ENCODE peak calls at places on chromosome 12, in nine cellular contexts. One of them, this sample, is unnamed.

GRCh38 chr12:101891462-101891971 is 14.1 kb downstream of the DRAM1 start:
- DNase-seq in GM12878: peak; percentile 75
- DNase-seq in stomach: peak; percentile 71
- DNase-seq in A549: no peak
- DNase-seq in H1: no peak
- DNase-seq in suprapubic skin: no peak
- DNase-seq in K562: no peak
- DNase-seq in transverse colon: peak; percentile 64
- DNase-seq in sigmoid colon: peak; percentile 75
- DNase-seq in this sample: no peak

GRCh38 chr12:41013921-41014642 is 174.0 kb upstream of the PDZRN4 start:
- DNase-seq in GM12878: no peak
- DNase-seq in stomach: no peak
- DNase-seq in A549: no peak
- DNase-seq in H1: no peak
- DNase-seq in suprapubic skin: no peak
- DNase-seq in K562: no peak
- DNase-seq in transverse colon: no peak
- DNase-seq in sigmoid colon: no peak
- DNase-seq in this sample: no peak

GRCh38 chr12:70643927-70644326 is 6.7 kb upstream of the PTPRB start:
- DNase-seq in GM12878: no peak
- DNase-seq in stomach: no peak
- DNase-seq in A549: no peak
- DNase-seq in H1: no peak
- DNase-seq in suprapubic skin: no peak
- DNase-seq in K562: no peak
- DNase-seq in transverse colon: no peak
- DNase-seq in sigmoid colon: no peak
- DNase-seq in this sample: no peak

GRCh38 chr12:30975581-30975980 is 49.0 kb downstream of the TSPAN11 start:
- DNase-seq in GM12878: no peak
- DNase-seq in stomach: no peak
- DNase-seq in A549: no peak
- DNase-seq in H1: no peak
- DNase-seq in suprapubic skin: no peak
- DNase-seq in K562: no peak
- DNase-seq in transverse colon: no peak
- DNase-seq in sigmoid colon: no peak
- DNase-seq in this sample: no peak

GRCh38 chr12:88922816-88923215 is 342.5 kb upstream of the KITLG start:
- DNase-seq in GM12878: no peak
- DNase-seq in stomach: no peak
- DNase-seq in A549: no peak
- DNase-seq in H1: no peak
- DNase-seq in suprapubic skin: no peak
- DNase-seq in K562: no peak
- DNase-seq in transverse colon: no peak
- DNase-seq in sigmoid colon: no peak
- DNase-seq in this sample: no peak

GRCh38 chr12:94304566-94305061 is 155.1 kb downstream of the CEP83 start:
- DNase-seq in GM12878: no peak
- DNase-seq in stomach: no peak
- DNase-seq in A549: no peak
- DNase-seq in H1: no peak
- DNase-seq in suprapubic skin: no peak
- DNase-seq in K562: no peak
- DNase-seq in transverse colon: no peak
- DNase-seq in sigmoid colon: no peak
- DNase-seq in this sample: no peak

GRCh38 chr12:65882504-65882903 is 58.2 kb downstream of the HMGA2 start:
- DNase-seq in GM12878: no peak
- DNase-seq in stomach: no peak
- DNase-seq in A549: no peak
- DNase-seq in H1: no peak
- DNase-seq in suprapubic skin: no peak
- DNase-seq in K562: no peak
- DNase-seq in transverse colon: no peak
- DNase-seq in sigmoid colon: no peak
- DNase-seq in this sample: peak; percentile 46

GRCh38 chr12:122834921-122835692 is at the start of gene HIP1R:
- DNase-seq in GM12878: no peak
- DNase-seq in stomach: peak; percentile 64
- DNase-seq in A549: peak; percentile 50
- DNase-seq in H1: peak; percentile 78
- DNase-seq in suprapubic skin: peak; percentile 69
- DNase-seq in K562: peak; percentile 85
- DNase-seq in transverse colon: peak; percentile 71
- DNase-seq in sigmoid colon: peak; percentile 69
- DNase-seq in this sample: no peak

GRCh38 chr12:49707127-49707811 is at the start of gene FMNL3:
- DNase-seq in GM12878: peak; percentile 82
- DNase-seq in stomach: peak; percentile 99
- DNase-seq in A549: peak; percentile 93
- DNase-seq in H1: peak; percentile 99
- DNase-seq in suprapubic skin: peak; percentile 97
- DNase-seq in K562: peak; percentile 99
- DNase-seq in transverse colon: peak; percentile 98
- DNase-seq in sigmoid colon: peak; percentile 99
- DNase-seq in this sample: peak; percentile 99
- TF ChIP-seq POLR2A in GM12878: peak; percentile 77
- TF ChIP-seq POLR2A in stomach: no peak
- TF ChIP-seq POLR2A in A549: peak; percentile 35
- TF ChIP-seq POLR2A in H1: peak; percentile 45
- TF ChIP-seq POLR2A in suprapubic skin: no peak
- TF ChIP-seq POLR2A in K562: peak; percentile 41
- TF ChIP-seq POLR2A in transverse colon: no peak
- TF ChIP-seq POLR2A in sigmoid colon: peak; percentile 30
- TF ChIP-seq POLR2A in this sample: peak; percentile 65

GRCh38 chr12:51819851-51820720 is 28.4 kb downstream of the FIGNL2 start:
- DNase-seq in GM12878: no peak
- DNase-seq in stomach: peak; percentile 33
- DNase-seq in A549: peak; percentile 67
- DNase-seq in H1: no peak
- DNase-seq in suprapubic skin: no peak
- DNase-seq in K562: no peak
- DNase-seq in transverse colon: peak; percentile 19
- DNase-seq in sigmoid colon: no peak
- DNase-seq in this sample: peak; percentile 33
- H3K4me3 ChIP-seq in GM12878: no peak overlapping the region
- H3K4me3 ChIP-seq in stomach: peak overlapping the region; percentile 58
- H3K4me3 ChIP-seq in A549: peak overlapping the region; percentile 94
- H3K4me3 ChIP-seq in H1: peak overlapping the region; percentile 76
- H3K4me3 ChIP-seq in suprapubic skin: peak overlapping the region; percentile 54
- H3K4me3 ChIP-seq in K562: no peak overlapping the region
- H3K4me3 ChIP-seq in transverse colon: peak overlapping the region; percentile 51
- H3K4me3 ChIP-seq in sigmoid colon: peak overlapping the region; percentile 35
- H3K4me3 ChIP-seq in this sample: peak overlapping the region; percentile 36

GRCh38 chr12:131620946-131621681 is 89.8 kb upstream of the SFSWAP start:
- DNase-seq in GM12878: no peak
- DNase-seq in stomach: no peak
- DNase-seq in A549: no peak
- DNase-seq in H1: no peak
- DNase-seq in suprapubic skin: no peak
- DNase-seq in K562: no peak
- DNase-seq in transverse colon: no peak
- DNase-seq in sigmoid colon: no peak
- DNase-seq in this sample: no peak
- TF ChIP-seq EP300 in GM12878: no peak
- TF ChIP-seq EP300 in stomach: no peak
- TF ChIP-seq EP300 in A549: no peak
- TF ChIP-seq EP300 in H1: no peak
- TF ChIP-seq EP300 in suprapubic skin: no peak
- TF ChIP-seq EP300 in K562: no peak
- TF ChIP-seq EP300 in transverse colon: no peak
- TF ChIP-seq EP300 in sigmoid colon: no peak
- TF ChIP-seq EP300 in this sample: no peak

DNA sequence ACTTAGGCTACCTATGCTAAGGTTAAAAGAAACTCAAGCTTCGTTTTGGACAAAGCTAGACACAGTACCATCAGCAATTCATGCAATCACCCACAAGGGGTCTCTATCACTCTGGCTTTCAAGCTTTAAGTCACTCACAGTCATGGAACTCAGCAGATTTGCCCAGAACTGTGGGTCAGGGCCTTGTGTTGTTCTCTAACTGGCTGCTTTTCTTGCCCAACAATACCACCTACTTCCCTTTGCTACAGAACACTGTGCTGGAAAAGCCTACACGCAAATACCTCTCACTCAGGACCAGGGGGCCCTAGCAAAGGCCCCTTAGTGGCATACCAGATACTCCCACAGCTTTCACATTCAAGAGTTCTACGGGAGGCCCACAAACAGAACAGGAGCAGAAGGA is 9.1 kb downstream of the NEMP1 start:
- DNase-seq in GM12878: no peak
- DNase-seq in stomach: peak; percentile 60
- DNase-seq in A549: peak; percentile 48
- DNase-seq in H1: no peak
- DNase-seq in suprapubic skin: no peak
- DNase-seq in K562: peak; percentile 52
- DNase-seq in transverse colon: peak; percentile 66
- DNase-seq in sigmoid colon: peak; percentile 87
- DNase-seq in this sample: peak; percentile 59
- TF ChIP-seq POLR2A in GM12878: no peak
- TF ChIP-seq POLR2A in stomach: no peak
- TF ChIP-seq POLR2A in A549: no peak
- TF ChIP-seq POLR2A in H1: no peak
- TF ChIP-seq POLR2A in suprapubic skin: no peak
- TF ChIP-seq POLR2A in K562: no peak
- TF ChIP-seq POLR2A in transverse colon: no peak
- TF ChIP-seq POLR2A in sigmoid colon: no peak
- TF ChIP-seq POLR2A in this sample: no peak

DNA sequence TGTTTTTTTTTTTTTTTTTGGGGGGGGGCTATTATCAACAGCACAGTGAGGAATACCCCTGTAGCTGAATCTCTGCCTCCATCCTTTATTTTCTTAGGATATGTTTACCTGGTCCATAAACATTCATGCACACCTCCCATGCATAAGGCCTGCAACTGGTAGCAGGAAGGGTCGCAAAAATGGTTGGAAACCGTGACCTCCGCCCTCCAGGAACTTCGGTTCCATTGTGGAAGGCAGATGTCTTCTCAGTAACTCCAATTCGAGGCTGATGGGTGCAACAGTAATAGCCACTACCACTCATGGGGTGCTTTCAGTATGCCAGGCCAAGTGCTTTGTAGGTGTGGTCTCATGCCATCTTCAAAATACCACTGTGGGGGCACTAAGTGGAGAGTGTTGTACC is 40.2 kb downstream of the ACACB start:
- DNase-seq in GM12878: no peak
- DNase-seq in stomach: no peak
- DNase-seq in A549: no peak
- DNase-seq in H1: no peak
- DNase-seq in suprapubic skin: no peak
- DNase-seq in K562: no peak
- DNase-seq in transverse colon: no peak
- DNase-seq in sigmoid colon: peak; percentile 52
- DNase-seq in this sample: no peak
- H3K4me3 ChIP-seq in GM12878: no peak overlapping the region
- H3K4me3 ChIP-seq in stomach: no peak overlapping the region
- H3K4me3 ChIP-seq in A549: no peak overlapping the region
- H3K4me3 ChIP-seq in H1: no peak overlapping the region
- H3K4me3 ChIP-seq in suprapubic skin: peak overlapping the region; percentile 69
- H3K4me3 ChIP-seq in K562: no peak overlapping the region
- H3K4me3 ChIP-seq in transverse colon: no peak overlapping the region
- H3K4me3 ChIP-seq in sigmoid colon: peak overlapping the region; percentile 74
- H3K4me3 ChIP-seq in this sample: no peak overlapping the region

GRCh38 chr12:22821985-22822384 is 197.0 kb downstream of the ETNK1 start:
- DNase-seq in GM12878: no peak
- DNase-seq in stomach: no peak
- DNase-seq in A549: no peak
- DNase-seq in H1: no peak
- DNase-seq in suprapubic skin: no peak
- DNase-seq in K562: no peak
- DNase-seq in transverse colon: no peak
- DNase-seq in sigmoid colon: no peak
- DNase-seq in this sample: no peak
- TF ChIP-seq EP300 in GM12878: no peak
- TF ChIP-seq EP300 in stomach: no peak
- TF ChIP-seq EP300 in A549: no peak
- TF ChIP-seq EP300 in H1: no peak
- TF ChIP-seq EP300 in suprapubic skin: no peak
- TF ChIP-seq EP300 in K562: no peak
- TF ChIP-seq EP300 in transverse colon: no peak
- TF ChIP-seq EP300 in sigmoid colon: no peak
- TF ChIP-seq EP300 in this sample: no peak

DNA sequence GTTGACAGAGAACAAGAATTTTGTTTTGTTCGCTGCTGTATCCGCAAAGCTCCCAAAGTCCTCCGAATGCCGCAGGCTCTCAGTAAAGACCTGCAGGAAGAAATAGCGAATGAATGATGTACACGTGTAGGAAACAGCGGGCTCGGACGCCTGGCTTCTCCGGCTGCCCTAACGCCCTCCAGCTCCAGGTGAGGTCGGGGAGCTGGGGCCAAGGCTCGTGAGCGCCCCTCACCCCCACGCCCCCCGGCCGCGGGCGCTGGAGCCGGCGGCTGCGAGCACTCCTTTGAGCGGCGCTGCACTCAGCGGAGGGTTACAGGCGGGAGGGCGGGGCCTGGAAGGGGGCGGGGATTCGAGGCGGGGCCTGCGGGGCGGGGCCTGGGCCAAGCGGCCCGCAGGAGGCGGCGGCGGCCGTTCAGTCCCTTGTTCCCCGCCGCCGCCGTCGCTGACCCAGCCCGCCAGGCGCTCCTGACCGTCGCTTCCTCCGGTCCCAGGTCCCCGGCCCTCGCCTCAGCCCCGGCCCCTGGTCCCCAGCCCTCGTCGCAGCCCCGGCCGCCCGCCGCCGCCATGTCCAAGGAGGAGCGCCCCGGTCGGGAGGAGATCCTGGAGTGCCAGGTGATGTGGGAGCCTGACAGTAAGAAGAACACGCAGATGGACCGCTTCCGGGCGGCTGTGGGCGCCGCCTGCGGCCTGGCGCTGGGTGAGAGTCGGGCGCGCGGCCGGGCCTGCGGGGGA is at the start of gene AACS:
- DNase-seq in GM12878: no peak
- DNase-seq in stomach: peak; percentile 79
- DNase-seq in A549: peak; percentile 83
- DNase-seq in H1: peak; percentile 87
- DNase-seq in suprapubic skin: peak; percentile 80
- DNase-seq in K562: peak; percentile 96
- DNase-seq in transverse colon: peak; percentile 83
- DNase-seq in sigmoid colon: peak; percentile 82
- DNase-seq in this sample: peak; percentile 83
- TF ChIP-seq POLR2A in GM12878: peak; percentile 90
- TF ChIP-seq POLR2A in stomach: no peak
- TF ChIP-seq POLR2A in A549: peak; percentile 72
- TF ChIP-seq POLR2A in H1: peak; percentile 77
- TF ChIP-seq POLR2A in suprapubic skin: no peak
- TF ChIP-seq POLR2A in K562: peak; percentile 58
- TF ChIP-seq POLR2A in transverse colon: peak; percentile 56
- TF ChIP-seq POLR2A in sigmoid colon: no peak
- TF ChIP-seq POLR2A in this sample: no peak

This sample was measured in ovary.